ENCODE peak calls at places on chromosomes 13 and 19, in five cellular contexts. One of them, this sample, is unnamed.

GRCh38 chr19:4556574-4557185 is 2.8 kb downstream of the SEMA6B start:
- DNase-seq in lung microvascular endothelial cell: peak; percentile 83
- DNase-seq in mucosa of gallbladder: no peak
- DNase-seq in activated naive CD8-positive, alpha-beta T cell treated with anti-CD3 and anti-CD28 coated beads, Interleukin-2, amount 50 U/mL, for 24 hours: peak; percentile 50
- DNase-seq in hippocampal formation: no peak
- DNase-seq in this sample: no peak

GRCh38 chr13:96984061-96984508 is 10.2 kb downstream of the OXGR1 start:
- DNase-seq in hippocampal formation: no peak
- DNase-seq in mucosa of gallbladder: peak; percentile 46
- DNase-seq in lung microvascular endothelial cell: peak; percentile 75
- DNase-seq in activated naive CD8-positive, alpha-beta T cell treated with anti-CD3 and anti-CD28 coated beads, Interleukin-2, amount 50 U/mL, for 24 hours: no peak
- DNase-seq in this sample: peak; percentile 10

GRCh38 chr13:22939157-22939556 is 241.6 kb upstream of the SGCG start:
- DNase-seq in mucosa of gallbladder: no peak
- DNase-seq in lung microvascular endothelial cell: no peak
- DNase-seq in hippocampal formation: no peak
- DNase-seq in activated naive CD8-positive, alpha-beta T cell treated with anti-CD3 and anti-CD28 coated beads, Interleukin-2, amount 50 U/mL, for 24 hours: no peak
- DNase-seq in this sample: no peak

GRCh38 chr13:49995535-49996165 is 1.2 kb upstream of the TRIM13 start:
- DNase-seq in mucosa of gallbladder: no peak
- DNase-seq in lung microvascular endothelial cell: peak; percentile 53
- DNase-seq in hippocampal formation: no peak
- DNase-seq in activated naive CD8-positive, alpha-beta T cell treated with anti-CD3 and anti-CD28 coated beads, Interleukin-2, amount 50 U/mL, for 24 hours: no peak
- DNase-seq in this sample: no peak

GRCh38 chr19:50266896-50267295 is 62.3 kb downstream of the KCNC3 start:
- DNase-seq in activated naive CD8-positive, alpha-beta T cell treated with anti-CD3 and anti-CD28 coated beads, Interleukin-2, amount 50 U/mL, for 24 hours: peak; percentile 35
- DNase-seq in lung microvascular endothelial cell: no peak
- DNase-seq in mucosa of gallbladder: peak; percentile 63
- DNase-seq in hippocampal formation: no peak
- DNase-seq in this sample: no peak

GRCh38 chr19:33557720-33558119 is 36.1 kb upstream of the PEPD start:
- DNase-seq in activated naive CD8-positive, alpha-beta T cell treated with anti-CD3 and anti-CD28 coated beads, Interleukin-2, amount 50 U/mL, for 24 hours: no peak
- DNase-seq in lung microvascular endothelial cell: no peak
- DNase-seq in mucosa of gallbladder: no peak
- DNase-seq in hippocampal formation: no peak
- DNase-seq in this sample: no peak

GRCh38 chr13:47146136-47146535 is 249.3 kb upstream of the HTR2A start:
- DNase-seq in hippocampal formation: no peak
- DNase-seq in lung microvascular endothelial cell: no peak
- DNase-seq in activated naive CD8-positive, alpha-beta T cell treated with anti-CD3 and anti-CD28 coated beads, Interleukin-2, amount 50 U/mL, for 24 hours: no peak
- DNase-seq in mucosa of gallbladder: no peak
- DNase-seq in this sample: no peak

GRCh38 chr19:45063851-45064801 is 12.2 kb downstream of the ZNF296 start:
- DNase-seq in lung microvascular endothelial cell: no peak
- DNase-seq in activated naive CD8-positive, alpha-beta T cell treated with anti-CD3 and anti-CD28 coated beads, Interleukin-2, amount 50 U/mL, for 24 hours: no peak
- DNase-seq in hippocampal formation: no peak
- DNase-seq in mucosa of gallbladder: no peak
- DNase-seq in this sample: no peak